ENCODE peak calls at places on chromosomes 13 and 19, in five cellular contexts. W, E, U, G and J are unnamed samples.

GRCh38 chr19:2394669-2395292 is 32.6 kb downstream of the TIMM13 start:
- DNase-seq in W (no peak), E (no peak), U (no peak), G (no peak), J (no peak)

GRCh38 chr13:86572115-86572514 is 772.9 kb upstream of the SLITRK6 start:
- DNase-seq in W (no peak), E (no peak), U (no peak), G (peak; percentile 31), J (no peak)

GRCh38 chr13:113298001-113298945 is 1.2 kb downstream of the LAMP1 start:
- DNase-seq in W (no peak), E (no peak), U (no peak), G (no peak), J (peak; percentile 2)

GRCh38 chr13:98821372-98822237 is 69.1 kb upstream of the SLC15A1 start:
- DNase-seq in W (no peak), E (no peak), U (no peak), G (no peak), J (no peak)

GRCh38 chr19:48239120-48239519 is 16.6 kb downstream of the CARD8 start:
- DNase-seq in W (no peak), E (no peak), U (no peak), G (no peak), J (no peak)

GRCh38 chr19:28710278-28710677 is 502.7 kb downstream of the UQCRFS1 start:
- DNase-seq in W (no peak), E (no peak), U (no peak), G (peak; percentile 38), J (no peak)

GRCh38 chr19:52221831-52222375 is 32.1 kb downstream of the PPP2R1A start:
- DNase-seq in W (no peak), E (no peak), U (no peak), G (no peak), J (no peak)

GRCh38 chr13:27483421-27483820 is 33.1 kb upstream of the MTIF3 start:
- DNase-seq in W (no peak), E (no peak), U (no peak), G (no peak), J (no peak)

GRCh38 chr19:53546766-53547541 is 9.0 kb downstream of the ZNF331 start:
- DNase-seq in W (no peak), E (no peak), U (no peak), G (no peak), J (no peak)

GRCh38 chr13:78787189-78787588 is 128.2 kb upstream of the OBI1 start:
- DNase-seq in W (no peak), E (no peak), U (no peak), G (no peak), J (no peak)

GRCh38 chr19:45922281-45922680 is 7.7 kb upstream of the NANOS2 start:
- DNase-seq in W (no peak), E (no peak), U (no peak), G (no peak), J (no peak)

GRCh38 chr13:69828527-69828926 is 279.1 kb upstream of the ATXN8OS start:
- DNase-seq in W (no peak), E (no peak), U (no peak), G (no peak), J (no peak)

GRCh38 chr13:112509190-112509589 is 78.8 kb downstream of the TUBGCP3 start:
- DNase-seq in W (no peak), E (no peak), U (no peak), G (no peak), J (no peak)

GRCh38 chr19:7545904-7546303 is 10.4 kb downstream of the PNPLA6 start:
- DNase-seq in W (no peak), E (no peak), U (no peak), G (no peak), J (no peak)

GRCh38 chr19:48613024-48613851 is 1.6 kb downstream of the FAM83E start:
- DNase-seq in W (no peak), E (no peak), U (no peak), G (no peak), J (no peak)

GRCh38 chr19:19406878-19407639 is 1.6 kb downstream of the GATAD2A start:
- DNase-seq in W (no peak), E (peak; percentile 22), U (no peak), G (no peak), J (peak; percentile 55)

GRCh38 chr19:17109962-17110598 is 34.5 kb downstream of the MYO9B start:
- DNase-seq in W (no peak), E (no peak), U (no peak), G (no peak), J (no peak)

GRCh38 chr19:45591004-45591637 is 6.5 kb upstream of the OPA3 start:
- DNase-seq in W (no peak), E (peak; percentile 60), U (no peak), G (no peak), J (peak; percentile 18)

GRCh38 chr13:21033866-21034601 is 27.4 kb downstream of the LATS2 start:
- DNase-seq in W (no peak), E (no peak), U (no peak), G (no peak), J (no peak)

GRCh38 chr13:33322474-33322827 is 36.9 kb upstream of the STARD13 start:
- DNase-seq in W (no peak), E (no peak), U (no peak), G (peak; percentile 42), J (no peak)

GRCh38 chr13:73107459-73107858 is 48.7 kb downstream of the KLF5 start:
- DNase-seq in W (no peak), E (no peak), U (no peak), G (no peak), J (no peak)

GRCh38 chr19:752652-753517 is 2.0 kb downstream of the MISP start:
- DNase-seq in W (no peak), E (no peak), U (no peak), G (no peak), J (no peak)

GRCh38 chr19:310141-310651 is 19.0 kb upstream of the PLPP2 start:
- DNase-seq in W (no peak), E (no peak), U (no peak), G (no peak), J (no peak)

GRCh38 chr13:67146523-67147130 is 83.5 kb downstream of the PCDH9 start:
- DNase-seq in W (no peak), E (no peak), U (no peak), G (no peak), J (no peak)

GRCh38 chr13:87975035-87975434 is 303.9 kb downstream of the SLITRK5 start:
- DNase-seq in W (no peak), E (no peak), U (no peak), G (no peak), J (no peak)

GRCh38 chr13:42333613-42334328 is 61.8 kb downstream of the AKAP11 start:
- DNase-seq in W (no peak), E (peak; percentile 7), U (no peak), G (peak; percentile 28), J (no peak)

GRCh38 chr19:3458595-3459284 is 21.6 kb downstream of the SMIM24 start:
- DNase-seq in W (no peak), E (no peak), U (no peak), G (peak; percentile 14), J (no peak)

GRCh38 chr19:47778954-47779351 is 450 bp downstream of the SELENOW start:
- DNase-seq in W (peak; percentile 22), E (no peak), U (no peak), G (no peak), J (no peak)

GRCh38 chr19:38759590-38760003 is 13.7 kb downstream of the LGALS7 start:
- DNase-seq in W (no peak), E (no peak), U (no peak), G (no peak), J (no peak)

GRCh38 chr19:17687857-17688784 is at the start of gene UNC13A:
- DNase-seq in W (no peak), E (peak; percentile 91), U (peak; percentile 15), G (no peak), J (peak; percentile 41)

GRCh38 chr13:112641456-112641855 is 48.4 kb upstream of the ATP11A start:
- DNase-seq in W (no peak), E (no peak), U (no peak), G (no peak), J (no peak)

GRCh38 chr19:1468274-1469199 is 10.5 kb downstream of the C19orf25 start:
- DNase-seq in W (no peak), E (no peak), U (no peak), G (no peak), J (peak; percentile 36)

GRCh38 chr19:27720155-27720554 is 1492.8 kb downstream of the UQCRFS1 start:
- DNase-seq in W (no peak), E (no peak), U (no peak), G (no peak), J (no peak)

GRCh38 chr19:14434543-14435319 is 1.6 kb downstream of the PKN1 start:
- DNase-seq in W (no peak), E (no peak), U (no peak), G (peak; percentile 56), J (peak; percentile 25)

GRCh38 chr13:109166807-109167206 is 537.4 kb downstream of the MYO16 start:
- DNase-seq in W (no peak), E (no peak), U (no peak), G (no peak), J (no peak)

GRCh38 chr13:106680796-106681482 is 113.0 kb upstream of the ARGLU1 start:
- DNase-seq in W (no peak), E (peak; percentile 44), U (no peak), G (no peak), J (no peak)

GRCh38 chr13:41352935-41353801 is 42.1 kb downstream of the NAA16 start:
- DNase-seq in W (no peak), E (peak; percentile 19), U (no peak), G (no peak), J (peak; percentile 40)